ENCODE peak calls at places on chromosomes 6 and 20, in eight cellular contexts. B is sigmoid colon, Z is stomach, I is A549, P is H1, F is tibial nerve, A is transverse colon, C is GM12878. K is an unnamed sample.
A peak's percentile ranks its signal among the peaks of the same experiment; 100 is the strongest.

GRCh38 chr6:131116755-131117360 is 18.4 kb upstream of the AKAP7 start:
- DNase-seq in Z (no peak), F (no peak), I (peak; percentile 53), A (no peak), B (no peak), C (no peak), P (no peak), K (peak; percentile 22)

GRCh38 chr20:528923-529594 is 14.5 kb downstream of the CSNK2A1 start:
- DNase-seq in Z (no peak), I (peak; percentile 65), F (no peak), B (no peak), A (no peak), C (no peak), P (no peak), K (no peak)

GRCh38 chr20:5720696-5721095 is 29.5 kb upstream of the SHLD1 start:
- DNase-seq in C (no peak), A (no peak), I (no peak), B (no peak), F (no peak), Z (no peak), P (no peak), K (no peak)

GRCh38 chr6:120211955-120212792 is 862.6 kb upstream of the MAN1A1 start:
- DNase-seq in Z (no peak), C (no peak), I (no peak), F (no peak), A (no peak), B (no peak), P (no peak), K (no peak)

GRCh38 chr6:167501831-167502385 is 177.0 kb downstream of the TTLL2 start:
- DNase-seq in A (peak; percentile 69), I (peak; percentile 55), Z (peak; percentile 70), P (no peak), B (no peak), F (no peak), C (no peak), K (peak; percentile 29)

GRCh38 chr6:129120856-129121255 is 237.9 kb downstream of the LAMA2 start:
- DNase-seq in P (no peak), F (peak; percentile 39), C (no peak), I (no peak), A (no peak), Z (no peak), B (no peak), K (no peak)

GRCh38 chr6:111805511-111806181 is 67.6 kb downstream of the FYN start:
- DNase-seq in I (no peak), F (no peak), Z (no peak), C (peak; percentile 78), P (no peak), B (no peak), A (no peak), K (no peak)

GRCh38 chr20:57266251-57267157 is at the start of gene BMP7:
- DNase-seq in I (peak; percentile 17), A (no peak), F (peak; percentile 17), P (peak; percentile 87), B (no peak), C (no peak), Z (no peak), K (no peak)

GRCh38 chr6:103210686-103211085 is 1649.0 kb downstream of the HACE1 start:
- DNase-seq in C (no peak), F (no peak), Z (no peak), I (no peak), B (no peak), P (no peak), A (no peak), K (no peak)

GRCh38 chr20:32558526-32558925 is 26.6 kb downstream of the NOL4L start:
- DNase-seq in C (no peak), A (no peak), P (no peak), I (no peak), Z (no peak), B (no peak), F (no peak), K (no peak)

GRCh38 chr6:161367472-161367871 is 93.6 kb upstream of the AGPAT4 start:
- DNase-seq in A (peak; percentile 34), F (no peak), I (no peak), C (no peak), B (no peak), Z (no peak), P (no peak), K (no peak)

GRCh38 chr20:38098952-38099351 is 65.4 kb downstream of the RPRD1B start:
- DNase-seq in B (no peak), A (no peak), C (no peak), Z (no peak), P (no peak), I (no peak), F (no peak), K (no peak)

GRCh38 chr6:142773324-142773723 is 171.7 kb downstream of the HIVEP2 start:
- DNase-seq in B (no peak), A (no peak), C (no peak), P (no peak), F (no peak), Z (no peak), I (no peak), K (no peak)

GRCh38 chr20:55888655-55889054 is 116.7 kb downstream of the CBLN4 start:
- DNase-seq in B (no peak), F (no peak), C (no peak), A (no peak), P (no peak), Z (no peak), I (peak; percentile 16), K (no peak)

GRCh38 chr6:27591660-27592059 is 118.8 kb upstream of the ZNF184 start:
- DNase-seq in B (no peak), Z (no peak), F (no peak), P (peak; percentile 78), C (no peak), I (peak; percentile 74), A (no peak), K (peak; percentile 46)

GRCh38 chr6:53394704-53395103 is 46.0 kb upstream of the ELOVL5 start:
- DNase-seq in F (no peak), P (no peak), A (no peak), I (no peak), B (no peak), Z (no peak), C (no peak), K (no peak)

GRCh38 chr6:157169656-157170055 is 153.7 kb downstream of the TMEM242 start:
- DNase-seq in C (no peak), I (no peak), A (no peak), B (no peak), P (no peak), F (no peak), Z (no peak), K (no peak)

GRCh38 chr6:129317931-129318820 is 391.8 kb downstream of the ARHGAP18 start:
- DNase-seq in P (no peak), A (no peak), F (no peak), Z (no peak), C (no peak), B (no peak), I (peak; percentile 7), K (no peak)

GRCh38 chr6:113401231-113401630 is 455.9 kb upstream of the MARCKS start:
- DNase-seq in C (no peak), F (no peak), I (no peak), A (no peak), P (no peak), Z (no peak), B (no peak), K (no peak)

GRCh38 chr20:32880635-32881034 is 21.9 kb downstream of the EFCAB8 start:
- DNase-seq in F (no peak), P (no peak), C (no peak), B (no peak), Z (no peak), I (no peak), A (no peak), K (no peak)

GRCh38 chr6:25279748-25280616 is 808 bp downstream of the CARMIL1 start:
- DNase-seq in C (no peak), I (peak; percentile 44), Z (peak; percentile 38), A (peak; percentile 26), F (no peak), P (peak; percentile 87), B (peak; percentile 68), K (peak; percentile 19)
- TF ChIP-seq EP300 in C (no peak), I (no peak), Z (no peak), A (no peak), F (no peak), P (no peak), B (no peak), K (no peak)

DNA sequence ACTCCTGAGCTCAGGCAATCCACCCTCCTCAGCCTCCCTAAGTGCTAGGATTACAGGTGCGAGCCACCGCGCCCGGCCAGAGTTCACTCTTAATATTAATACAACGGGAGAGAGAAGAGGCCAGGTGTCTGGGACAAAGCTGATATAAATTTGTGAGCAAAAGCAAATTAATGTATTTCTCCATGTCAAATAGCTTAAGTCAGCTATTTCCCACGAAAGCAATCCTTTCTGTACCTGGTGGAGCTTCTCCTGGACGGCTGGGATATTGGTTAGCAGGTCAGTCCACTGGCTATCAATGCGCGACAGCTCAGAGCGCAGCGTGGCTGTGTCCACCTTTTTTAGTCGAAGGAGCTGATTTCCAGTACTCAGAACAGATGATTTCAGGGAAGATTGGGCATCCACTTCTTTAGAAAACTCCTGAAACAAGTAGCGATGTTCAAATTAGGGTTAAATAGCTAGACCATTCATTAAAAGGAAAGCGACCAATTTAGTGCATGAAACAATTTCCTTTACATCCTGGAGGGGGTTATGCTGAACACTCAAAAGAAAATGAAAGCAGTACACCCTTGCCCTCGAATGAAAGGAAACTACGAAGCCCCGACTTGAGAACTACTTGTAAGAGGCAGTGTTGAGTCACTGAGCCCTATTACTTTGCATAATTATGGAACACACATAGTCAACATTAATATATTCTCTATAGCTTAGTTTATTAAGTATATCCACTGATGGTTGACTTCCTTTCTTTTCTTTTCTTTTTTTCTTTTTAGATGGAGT is 403.4 kb downstream of the SYNE1 start:
- DNase-seq in F (no peak), I (no peak), Z (no peak), P (no peak), A (no peak), B (no peak), C (no peak), K (no peak)
- TF ChIP-seq EP300 in F (no peak), I (no peak), Z (no peak), P (no peak), A (no peak), B (no peak), C (no peak), K (no peak)

DNA sequence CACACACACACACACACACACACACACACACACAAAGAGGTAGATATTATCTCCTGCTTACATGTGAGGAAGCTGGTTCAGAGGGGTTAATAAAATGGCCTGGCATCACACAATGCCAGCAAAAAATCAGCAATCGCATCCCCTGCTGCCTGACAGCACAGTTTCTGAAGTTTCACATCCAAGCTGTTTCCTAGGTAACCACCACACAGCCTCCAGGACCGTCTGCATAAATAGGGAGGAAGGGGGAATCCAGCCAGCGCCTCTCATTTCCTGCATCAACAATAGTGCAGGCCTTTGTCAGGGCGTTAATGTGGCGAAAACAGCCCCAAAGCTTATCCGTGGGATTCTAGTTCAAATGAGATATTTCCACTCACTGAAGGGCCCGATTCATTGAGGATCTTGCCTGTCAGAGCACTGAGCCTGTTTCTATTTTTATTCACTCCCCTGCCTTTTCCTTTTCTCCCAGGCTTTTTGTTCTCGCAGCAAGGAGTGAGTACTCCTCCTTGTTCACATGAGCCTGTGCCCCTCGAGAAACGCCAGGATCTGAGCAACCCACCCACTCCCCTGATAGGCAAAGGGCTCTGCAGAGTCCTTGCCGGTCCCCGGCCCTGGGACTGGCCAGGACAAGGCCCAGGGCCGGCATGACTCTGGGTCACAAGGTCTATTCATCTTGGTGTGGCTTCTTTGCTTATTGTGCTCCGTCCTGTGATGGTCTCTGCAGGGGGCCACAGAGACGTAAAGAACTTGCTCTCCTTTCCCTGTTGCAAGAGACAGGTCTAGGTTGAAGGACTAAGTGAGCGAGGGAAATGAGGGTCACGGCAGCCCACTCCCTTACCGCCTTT is 32.7 kb downstream of the TUBB2B start:
- DNase-seq in P (peak; percentile 62), B (no peak), F (no peak), I (no peak), A (no peak), Z (no peak), C (no peak), K (no peak)
- TF ChIP-seq EP300 in P (no peak), B (no peak), F (no peak), I (no peak), A (no peak), Z (no peak), C (no peak), K (no peak)

GRCh38 chr6:46098678-46099077 is 31.1 kb upstream of the ENPP4 start:
- DNase-seq in C (no peak), A (peak; percentile 69), F (no peak), Z (peak; percentile 82), B (no peak), I (no peak), P (no peak), K (no peak)
- TF ChIP-seq EP300 in C (no peak), A (no peak), F (no peak), Z (no peak), B (no peak), I (no peak), P (no peak), K (no peak)